ENCODE peak calls at places on chromosomes 6 and 20, in four cellular contexts. One of them, this sample, is unnamed.

GRCh38 chr6:17729223-17730077 is 22.7 kb upstream of the NUP153 start:
- DNase-seq in aorta: no peak
- DNase-seq in right cardiac atrium: no peak
- DNase-seq in IMR-90: no peak
- DNase-seq in this sample: no peak

GRCh38 chr6:91691449-91691848 is 1104.6 kb upstream of the MAP3K7 start:
- DNase-seq in aorta: no peak
- DNase-seq in right cardiac atrium: no peak
- DNase-seq in IMR-90: no peak
- DNase-seq in this sample: no peak

GRCh38 chr6:4313044-4313686 is 177.8 kb upstream of the ECI2 start:
- DNase-seq in aorta: peak; percentile 83
- DNase-seq in right cardiac atrium: peak; percentile 62
- DNase-seq in IMR-90: peak; percentile 92
- DNase-seq in this sample: no peak

GRCh38 chr6:39339557-39340555 is 17.4 kb upstream of the KCNK16 start:
- DNase-seq in aorta: peak; percentile 66
- DNase-seq in right cardiac atrium: peak; percentile 66
- DNase-seq in IMR-90: no peak
- DNase-seq in this sample: peak; percentile 78

GRCh38 chr6:168355716-168356522 is 36.3 kb upstream of the DACT2 start:
- DNase-seq in aorta: no peak
- DNase-seq in right cardiac atrium: peak; percentile 86
- DNase-seq in IMR-90: no peak
- DNase-seq in this sample: peak; percentile 82

GRCh38 chr20:34546751-34547181 is 11.8 kb upstream of the MAP1LC3A start:
- DNase-seq in aorta: no peak
- DNase-seq in right cardiac atrium: no peak
- DNase-seq in IMR-90: no peak
- DNase-seq in this sample: no peak

GRCh38 chr20:60905919-60906318 is 346.1 kb upstream of the CDH4 start:
- DNase-seq in aorta: no peak
- DNase-seq in right cardiac atrium: no peak
- DNase-seq in IMR-90: no peak
- DNase-seq in this sample: no peak

GRCh38 chr6:45314146-45314545 is 14.0 kb upstream of the RUNX2 start:
- DNase-seq in aorta: no peak
- DNase-seq in right cardiac atrium: no peak
- DNase-seq in IMR-90: no peak
- DNase-seq in this sample: no peak

GRCh38 chr20:11144114-11144513 is 470.3 kb upstream of the JAG1 start:
- DNase-seq in aorta: no peak
- DNase-seq in right cardiac atrium: no peak
- DNase-seq in IMR-90: peak; percentile 93
- DNase-seq in this sample: no peak

GRCh38 chr6:145688493-145688905 is 46.8 kb downstream of the EPM2A start:
- DNase-seq in aorta: no peak
- DNase-seq in right cardiac atrium: no peak
- DNase-seq in IMR-90: peak; percentile 86
- DNase-seq in this sample: no peak

GRCh38 chr6:152096863-152097496 is 289.5 kb downstream of the ESR1 start:
- DNase-seq in aorta: no peak
- DNase-seq in right cardiac atrium: no peak
- DNase-seq in IMR-90: peak; percentile 94
- DNase-seq in this sample: no peak

GRCh38 chr6:85404497-85405174 is 45.2 kb upstream of the NT5E start:
- DNase-seq in aorta: peak; percentile 79
- DNase-seq in right cardiac atrium: no peak
- DNase-seq in IMR-90: peak; percentile 95
- DNase-seq in this sample: no peak

GRCh38 chr20:36098364-36098763 is 56.2 kb upstream of the EPB41L1 start:
- DNase-seq in aorta: peak; percentile 72
- DNase-seq in right cardiac atrium: no peak
- DNase-seq in IMR-90: peak; percentile 40
- DNase-seq in this sample: no peak

GRCh38 chr6:95279641-95280040 is 297.7 kb upstream of the MANEA start:
- DNase-seq in aorta: no peak
- DNase-seq in right cardiac atrium: no peak
- DNase-seq in IMR-90: no peak
- DNase-seq in this sample: no peak

GRCh38 chr6:166586424-166587156 is at the start of gene RAMACL:
- DNase-seq in aorta: no peak
- DNase-seq in right cardiac atrium: no peak
- DNase-seq in IMR-90: no peak
- DNase-seq in this sample: no peak

GRCh38 chr6:118876814-118877213 is 17.1 kb upstream of the ASF1A start:
- DNase-seq in aorta: no peak
- DNase-seq in right cardiac atrium: no peak
- DNase-seq in IMR-90: peak; percentile 85
- DNase-seq in this sample: no peak

GRCh38 chr6:16684896-16685554 is 76.2 kb downstream of the ATXN1 start:
- DNase-seq in aorta: no peak
- DNase-seq in right cardiac atrium: peak; percentile 21
- DNase-seq in IMR-90: peak; percentile 82
- DNase-seq in this sample: no peak

GRCh38 chr6:160793652-160794051 is 91.6 kb downstream of the PLG start:
- DNase-seq in aorta: no peak
- DNase-seq in right cardiac atrium: no peak
- DNase-seq in IMR-90: no peak
- DNase-seq in this sample: no peak

GRCh38 chr6:158061709-158062461 is 80.2 kb downstream of the SYNJ2 start:
- DNase-seq in aorta: no peak
- DNase-seq in right cardiac atrium: no peak
- DNase-seq in IMR-90: no peak
- DNase-seq in this sample: peak; percentile 54

GRCh38 chr6:122081921-122082320 is 317.5 kb upstream of the HSF2 start:
- DNase-seq in aorta: no peak
- DNase-seq in right cardiac atrium: no peak
- DNase-seq in IMR-90: no peak
- DNase-seq in this sample: no peak

GRCh38 chr20:38242848-38243449 is 17.6 kb downstream of the KIAA1755 start:
- DNase-seq in aorta: no peak
- DNase-seq in right cardiac atrium: no peak
- DNase-seq in IMR-90: no peak
- DNase-seq in this sample: peak; percentile 7

GRCh38 chr20:50191566-50192363 is 1.1 kb downstream of the CEBPB start:
- DNase-seq in aorta: peak; percentile 77
- DNase-seq in right cardiac atrium: peak; percentile 85
- DNase-seq in IMR-90: peak; percentile 28
- DNase-seq in this sample: peak; percentile 80

GRCh38 chr6:155274533-155274932 is 10.7 kb downstream of the CLDN20 start:
- DNase-seq in aorta: no peak
- DNase-seq in right cardiac atrium: no peak
- DNase-seq in IMR-90: peak; percentile 66
- DNase-seq in this sample: no peak

GRCh38 chr6:156511570-156511969 is 265.6 kb upstream of the ARID1B start:
- DNase-seq in aorta: no peak
- DNase-seq in right cardiac atrium: no peak
- DNase-seq in IMR-90: no peak
- DNase-seq in this sample: no peak
- H3K4me1 ChIP-seq in aorta: no peaks in the 10 kb centered on the region
- H3K4me1 ChIP-seq in right cardiac atrium: no peaks in the 10 kb centered on the region
- H3K4me1 ChIP-seq in IMR-90: no peaks in the 10 kb centered on the region
- H3K4me1 ChIP-seq in this sample: no peaks in the 10 kb centered on the region

DNA sequence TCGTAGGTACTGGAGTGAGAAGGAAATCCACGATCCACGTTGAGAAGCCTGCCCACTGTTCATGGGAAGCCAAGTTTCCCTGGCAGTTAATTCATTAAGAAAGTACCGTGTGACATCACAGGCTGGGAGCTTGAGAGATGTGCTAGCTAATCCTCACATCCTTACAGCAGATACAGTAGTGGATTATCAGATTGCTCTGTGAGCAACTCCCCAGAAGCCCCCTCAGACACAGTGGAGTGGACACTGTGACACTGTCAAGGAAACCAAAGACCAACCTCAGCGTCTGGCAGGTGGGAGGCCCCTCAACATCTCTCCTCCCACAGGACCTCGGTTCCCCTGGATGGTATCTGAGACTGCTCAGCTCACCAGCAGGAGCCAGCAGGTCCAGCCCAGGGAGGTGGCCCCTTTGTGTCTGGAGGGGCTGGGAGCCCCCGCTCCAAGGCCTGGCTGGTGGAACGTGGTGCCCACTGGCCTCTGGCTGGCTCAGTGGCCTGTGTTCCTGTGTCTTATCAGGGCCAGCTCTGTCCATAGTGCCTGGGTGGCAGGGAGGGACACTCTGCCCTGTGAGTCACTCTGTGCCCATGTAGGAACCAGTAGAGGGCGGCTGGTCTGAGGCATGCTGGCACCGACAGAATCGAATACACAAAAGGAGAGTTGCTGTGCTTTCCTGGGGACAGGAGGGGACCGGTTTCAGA is 7.2 kb downstream of the PYGB start:
- DNase-seq in aorta: peak; percentile 76
- DNase-seq in right cardiac atrium: peak; percentile 68
- DNase-seq in IMR-90: no peak
- DNase-seq in this sample: peak; percentile 84
- H3K4me1 ChIP-seq in aorta: peaks cover 2% of the 10 kb centered on the region
- H3K4me1 ChIP-seq in right cardiac atrium: peaks cover 19% of the 10 kb centered on the region
- H3K4me1 ChIP-seq in IMR-90: peaks cover 10% of the 10 kb centered on the region
- H3K4me1 ChIP-seq in this sample: peaks cover 39% of the 10 kb centered on the region

GRCh38 chr6:32111424-32112066 is 2.4 kb upstream of the TNXB start:
- DNase-seq in aorta: peak; percentile 55
- DNase-seq in right cardiac atrium: no peak
- DNase-seq in IMR-90: no peak
- DNase-seq in this sample: no peak
- H3K4me1 ChIP-seq in aorta: no peaks in the 10 kb centered on the region
- H3K4me1 ChIP-seq in right cardiac atrium: peaks cover 38% of the 10 kb centered on the region
- H3K4me1 ChIP-seq in IMR-90: peaks cover 41% of the 10 kb centered on the region
- H3K4me1 ChIP-seq in this sample: peaks cover 58% of the 10 kb centered on the region

GRCh38 chr20:32363492-32363891 is 5.4 kb downstream of the ASXL1 start:
- DNase-seq in aorta: no peak
- DNase-seq in right cardiac atrium: no peak
- DNase-seq in IMR-90: no peak
- DNase-seq in this sample: no peak

GRCh38 chr20:32364554-32365208 is 6.5 kb downstream of the ASXL1 start:
- DNase-seq in aorta: no peak
- DNase-seq in right cardiac atrium: no peak
- DNase-seq in IMR-90: no peak
- DNase-seq in this sample: no peak

GRCh38 chr20:32362924-32363364 is 4.8 kb downstream of the ASXL1 start:
- DNase-seq in aorta: no peak
- DNase-seq in right cardiac atrium: no peak
- DNase-seq in IMR-90: peak; percentile 35
- DNase-seq in this sample: no peak

GRCh38 chr20:32366380-32366779 is 8.2 kb downstream of the ASXL1 start:
- DNase-seq in aorta: no peak
- DNase-seq in right cardiac atrium: no peak
- DNase-seq in IMR-90: no peak
- DNase-seq in this sample: no peak

GRCh38 chr20:32365560-32365959 is 7.4 kb downstream of the ASXL1 start:
- DNase-seq in aorta: no peak
- DNase-seq in right cardiac atrium: no peak
- DNase-seq in IMR-90: no peak
- DNase-seq in this sample: no peak
- H3K4me1 ChIP-seq in aorta: no peaks in the 10 kb centered on the region
- H3K4me1 ChIP-seq in right cardiac atrium: peaks cover 9% of the 10 kb centered on the region
- H3K4me1 ChIP-seq in IMR-90: peaks cover 8% of the 10 kb centered on the region
- H3K4me1 ChIP-seq in this sample: peaks cover 71% of the 10 kb centered on the region

GRCh38 chr6:15406452-15406851 is 160.6 kb downstream of the JARID2 start:
- DNase-seq in aorta: no peak
- DNase-seq in right cardiac atrium: no peak
- DNase-seq in IMR-90: no peak
- DNase-seq in this sample: no peak

GRCh38 chr6:15403094-15403493 is 157.2 kb downstream of the JARID2 start:
- DNase-seq in aorta: no peak
- DNase-seq in right cardiac atrium: no peak
- DNase-seq in IMR-90: no peak
- DNase-seq in this sample: no peak

GRCh38 chr6:15405111-15405510 is 159.2 kb downstream of the JARID2 start:
- DNase-seq in aorta: no peak
- DNase-seq in right cardiac atrium: no peak
- DNase-seq in IMR-90: no peak
- DNase-seq in this sample: no peak

GRCh38 chr6:15402401-15403045 is 156.7 kb downstream of the JARID2 start:
- DNase-seq in aorta: no peak
- DNase-seq in right cardiac atrium: no peak
- DNase-seq in IMR-90: peak; percentile 9
- DNase-seq in this sample: no peak

GRCh38 chr6:15404700-15404980 is 158.8 kb downstream of the JARID2 start:
- DNase-seq in aorta: no peak
- DNase-seq in right cardiac atrium: no peak
- DNase-seq in IMR-90: no peak
- DNase-seq in this sample: no peak
- H3K4me1 ChIP-seq in aorta: peaks cover 1% of the 10 kb centered on the region
- H3K4me1 ChIP-seq in right cardiac atrium: peaks cover 17% of the 10 kb centered on the region
- H3K4me1 ChIP-seq in IMR-90: peaks cover 10% of the 10 kb centered on the region
- H3K4me1 ChIP-seq in this sample: peaks cover 29% of the 10 kb centered on the region

GRCh38 chr6:15280961-15281360 is 35.1 kb downstream of the JARID2 start:
- DNase-seq in aorta: no peak
- DNase-seq in right cardiac atrium: no peak
- DNase-seq in IMR-90: no peak
- DNase-seq in this sample: no peak
- H3K4me1 ChIP-seq in aorta: no peaks in the 10 kb centered on the region
- H3K4me1 ChIP-seq in right cardiac atrium: peaks cover 5% of the 10 kb centered on the region
- H3K4me1 ChIP-seq in IMR-90: peaks cover 21% of the 10 kb centered on the region
- H3K4me1 ChIP-seq in this sample: peaks cover 33% of the 10 kb centered on the region

This sample was measured in upper lobe of right lung.